ENCODE peak calls at places on chromosomes 13 and 19, in eight cellular contexts. W is NCI-H2081 treated with DMSO at 0.1 percent for 48 hours; G is suprapubic skin; B is endothelial cell; Z is fibroblast of pulmonary artery; F is AG20443; D is stimulated activated CD4-positive, alpha-beta T cell treated with anti-CD3 and anti-CD28 coated beads, TNF-alpha, amount 100 ng/mL, for 4 hours; H is activated CD8-positive, alpha-beta memory T cell treated with anti-CD3 and anti-CD28 coated beads for 24 hours. U is an unnamed sample.

GRCh38 chr19:49425922-49426592 is 869 bp downstream of the GFY start:
- DNase-seq in H (no peak), Z (no peak), W (no peak), F (no peak), B (no peak), G (peak), D (no peak), U (no peak)

GRCh38 chr19:16942583-16942982 is 53.8 kb downstream of the F2RL3 start:
- DNase-seq in H (peak), F (peak), W (no peak), D (no peak), B (no peak), G (peak), Z (no peak), U (no peak)

GRCh38 chr13:75222031-75222430 is 259.9 kb downstream of the TBC1D4 start:
- DNase-seq in G (no peak), F (peak), D (no peak), W (no peak), B (no peak), H (no peak), Z (peak), U (no peak)

GRCh38 chr19:10593820-10594637 is 6.9 kb upstream of the AP1M2 start:
- DNase-seq in G (peak), D (no peak), B (no peak), W (no peak), F (peak), Z (no peak), H (no peak), U (no peak)

GRCh38 chr13:26616126-26616525 is 58.6 kb downstream of the WASF3 start:
- DNase-seq in G (no peak), Z (peak), H (no peak), W (no peak), B (no peak), D (no peak), F (peak), U (no peak)

GRCh38 chr13:77388944-77389616 is 62.2 kb upstream of the MYCBP2 start:
- DNase-seq in D (no peak), B (no peak), F (no peak), H (no peak), Z (no peak), G (no peak), W (no peak), U (no peak)

GRCh38 chr19:10292206-10292788 is 2.5 kb downstream of the ICAM5 start:
- DNase-seq in W (no peak), Z (peak), D (peak), G (peak), H (peak), F (peak), B (peak), U (peak)

GRCh38 chr19:47740866-47741519 is 4.4 kb upstream of the NOP53 start:
- DNase-seq in H (no peak), B (no peak), Z (no peak), F (no peak), W (no peak), G (no peak), D (no peak), U (no peak)

GRCh38 chr13:102817241-102817640 is 18.3 kb downstream of the BIVM start:
- DNase-seq in D (no peak), B (no peak), F (no peak), Z (no peak), W (no peak), H (no peak), G (no peak), U (no peak)

GRCh38 chr13:27878274-27878673 is 41.5 kb upstream of the PDX1 start:
- DNase-seq in B (no peak), Z (no peak), F (no peak), W (no peak), G (no peak), H (no peak), D (no peak), U (no peak)

GRCh38 chr13:47705185-47705584 is 295.9 kb downstream of the SUCLA2 start:
- DNase-seq in W (no peak), B (no peak), G (no peak), H (no peak), Z (no peak), F (no peak), D (no peak), U (no peak)

GRCh38 chr19:39308531-39309304 is 11.9 kb downstream of the LRFN1 start:
- DNase-seq in D (no peak), W (no peak), G (peak), H (no peak), F (peak), B (no peak), Z (no peak), U (no peak)

GRCh38 chr13:28958018-28958417 is 137.9 kb downstream of the MTUS2 start:
- DNase-seq in G (no peak), F (no peak), B (no peak), W (no peak), H (no peak), Z (no peak), D (no peak), U (no peak)

GRCh38 chr19:50820549-50821247 is 2.9 kb downstream of the KLK1 start:
- DNase-seq in F (no peak), W (no peak), G (no peak), D (no peak), Z (no peak), B (no peak), H (no peak), U (no peak)

GRCh38 chr13:97395437-97396136 is 38.4 kb upstream of the RAP2A start:
- DNase-seq in F (peak), G (no peak), W (no peak), D (no peak), B (no peak), H (no peak), Z (peak), U (no peak)

GRCh38 chr13:110238795-110239194 is 68.2 kb downstream of the COL4A1 start:
- DNase-seq in B (peak), Z (no peak), D (no peak), F (peak), G (no peak), W (no peak), H (no peak), U (no peak)

GRCh38 chr19:16117594-16118033 is 5.9 kb downstream of the RAB8A start:
- DNase-seq in D (no peak), Z (no peak), W (no peak), B (no peak), G (no peak), F (no peak), H (no peak), U (no peak)

GRCh38 chr19:45526143-45526542 is 18.9 kb downstream of the VASP start:
- DNase-seq in G (no peak), H (no peak), D (no peak), B (peak), Z (peak), F (peak), W (no peak), U (no peak)

GRCh38 chr19:13781547-13781946 is 7.3 kb downstream of the C19orf53 start:
- DNase-seq in W (no peak), B (peak), Z (peak), D (no peak), H (no peak), F (peak), G (peak), U (peak)

GRCh38 chr19:16541526-16542044 is 652 bp downstream of the CHERP start:
- DNase-seq in F (peak), H (no peak), D (no peak), B (peak), W (no peak), G (no peak), Z (peak), U (no peak)

GRCh38 chr19:47253970-47254369 is 2.4 kb upstream of the CCDC9 start:
- DNase-seq in W (no peak), B (no peak), F (no peak), Z (no peak), G (no peak), H (no peak), D (no peak), U (no peak)

GRCh38 chr13:37905736-37906135 is 36.2 kb upstream of the TRPC4 start:
- DNase-seq in G (no peak), W (no peak), F (peak), D (no peak), Z (no peak), H (no peak), B (no peak), U (no peak)

GRCh38 chr19:36009220-36009619 is 607 bp upstream of the SYNE4 start:
- DNase-seq in B (peak), G (no peak), Z (peak), F (peak), D (no peak), W (no peak), H (peak), U (no peak)

U was measured in ascending aorta.